ENCODE peak calls at places on chromosomes 7 and 10, in six cellular contexts. G is activated T-cell treated with anti-CD3 and anti-CD28 coated beads, Interleukin-2, amount 50 U/mL, for 24 hours; L is Daoy; A is frontal cortex; I is AG08396; H is substantia nigra. F is an unnamed sample.

GRCh38 chr10:49518982-49519578 is 19.8 kb downstream of the ERCC6 start:
- DNase-seq in G (no peak), L (peak), A (peak), I (peak), H (no peak), F (peak)

GRCh38 chr7:101410743-101411476 is 48.2 kb downstream of the COL26A1 start:
- DNase-seq in G (peak), L (peak), A (peak), I (peak), H (no peak), F (no peak)

GRCh38 chr10:103888113-103888841 is 29.7 kb downstream of the STN1 start:
- DNase-seq in G (no peak), L (peak), A (peak), I (peak), H (no peak), F (peak)

GRCh38 chr7:127831312-127832212 is 179.6 kb downstream of the SND1 start:
- DNase-seq in G (no peak), L (no peak), A (no peak), I (no peak), H (no peak), F (no peak)

GRCh38 chr7:45584261-45585210 is 10.4 kb downstream of the ADCY1 start:
- DNase-seq in G (peak), L (no peak), A (no peak), I (no peak), H (peak), F (no peak)

GRCh38 chr10:80486785-80487421 is 32.8 kb downstream of the TSPAN14 start:
- DNase-seq in G (peak), L (no peak), A (no peak), I (no peak), H (no peak), F (no peak)

GRCh38 chr7:131279044-131279443 is 48.6 kb upstream of the MKLN1 start:
- DNase-seq in G (no peak), L (no peak), A (no peak), I (no peak), H (no peak), F (no peak)

GRCh38 chr7:47451851-47452205 is 130.1 kb downstream of the TNS3 start:
- DNase-seq in G (no peak), L (no peak), A (no peak), I (no peak), H (no peak), F (no peak)

GRCh38 chr10:13759167-13759566 is 172.4 kb downstream of the PRPF18 start:
- DNase-seq in G (no peak), L (no peak), A (no peak), I (no peak), H (no peak), F (no peak)

GRCh38 chr7:4837041-4837813 is 24.6 kb downstream of the PAPOLB start:
- DNase-seq in G (no peak), L (no peak), A (no peak), I (no peak), H (no peak), F (no peak)

GRCh38 chr7:131385039-131385605 is 57.4 kb downstream of the MKLN1 start:
- DNase-seq in G (no peak), L (no peak), A (no peak), I (no peak), H (no peak), F (no peak)

GRCh38 chr7:88546808-88547207 is 212.7 kb upstream of the ZNF804B start:
- DNase-seq in G (no peak), L (peak), A (no peak), I (no peak), H (no peak), F (peak)

GRCh38 chr7:103988468-103989199 is 824 bp downstream of the RELN start:
- DNase-seq in G (no peak), L (peak), A (no peak), I (peak), H (no peak), F (no peak)

GRCh38 chr7:44240983-44241510 is 40.3 kb downstream of the YKT6 start:
- DNase-seq in G (peak), L (peak), A (peak), I (peak), H (peak), F (peak)

GRCh38 chr10:21969326-21970287 is 33.9 kb downstream of the DNAJC1 start:
- DNase-seq in G (no peak), L (no peak), A (no peak), I (no peak), H (no peak), F (peak)

GRCh38 chr10:119542357-119542989 is at the start of gene RGS10:
- DNase-seq in G (peak), L (peak), A (peak), I (peak), H (no peak), F (peak)

GRCh38 chr10:71878327-71879034 is 27.4 kb upstream of the PSAP start:
- DNase-seq in G (no peak), L (no peak), A (no peak), I (no peak), H (no peak), F (no peak)

GRCh38 chr7:102284891-102285540 is 1.7 kb upstream of the SH2B2 start:
- DNase-seq in G (no peak), L (no peak), A (no peak), I (no peak), H (no peak), F (no peak)

GRCh38 chr10:72812798-72813430 is 80.6 kb upstream of the OIT3 start:
- DNase-seq in G (no peak), L (peak), A (no peak), I (no peak), H (no peak), F (peak)